ENCODE peak calls at places on chromosomes 4 and X, in six cellular contexts. One of them, this sample, is unnamed.

GRCh38 chr4:173448557-173448918 is 49.6 kb upstream of the SCRG1 start:
- DNase-seq in A549: no peak
- DNase-seq in K562: no peak
- DNase-seq in GM12878: no peak
- DNase-seq in HepG2: no peak
- DNase-seq in endothelial cell of umbilical vein: no peak
- DNase-seq in this sample: no peak

GRCh38 chrX:153602621-153603020 is 3.7 kb upstream of the CCNQ start:
- DNase-seq in K562: no peak
- DNase-seq in endothelial cell of umbilical vein: no peak
- DNase-seq in GM12878: no peak
- DNase-seq in HepG2: no peak
- DNase-seq in A549: no peak
- DNase-seq in this sample: no peak

GRCh38 chr4:146051724-146052396 is 113.2 kb upstream of the ZNF827 start:
- DNase-seq in A549: no peak
- DNase-seq in GM12878: no peak
- DNase-seq in endothelial cell of umbilical vein: no peak
- DNase-seq in K562: no peak
- DNase-seq in HepG2: no peak
- DNase-seq in this sample: no peak

GRCh38 chr4:4268753-4269152 is 20.7 kb upstream of the TMEM128 start:
- DNase-seq in endothelial cell of umbilical vein: no peak
- DNase-seq in K562: no peak
- DNase-seq in GM12878: no peak
- DNase-seq in HepG2: no peak
- DNase-seq in A549: no peak
- DNase-seq in this sample: no peak

GRCh38 chrX:11190745-11191510 is 79.8 kb downstream of the HCCS start:
- DNase-seq in HepG2: no peak
- DNase-seq in endothelial cell of umbilical vein: no peak
- DNase-seq in K562: no peak
- DNase-seq in GM12878: no peak
- DNase-seq in A549: no peak
- DNase-seq in this sample: no peak

GRCh38 chr4:99723555-99724450 is 66.2 kb upstream of the C4orf54 start:
- DNase-seq in GM12878: no peak
- DNase-seq in endothelial cell of umbilical vein: peak; percentile 4
- DNase-seq in HepG2: peak; percentile 58
- DNase-seq in A549: peak; percentile 68
- DNase-seq in K562: peak; percentile 17
- DNase-seq in this sample: peak; percentile 24

GRCh38 chr4:79597266-79597665 is 189.2 kb upstream of the GK2 start:
- DNase-seq in HepG2: no peak
- DNase-seq in GM12878: no peak
- DNase-seq in A549: no peak
- DNase-seq in K562: no peak
- DNase-seq in endothelial cell of umbilical vein: no peak
- DNase-seq in this sample: peak; percentile 16

GRCh38 chr4:45079616-45080015 is 353.3 kb upstream of the GNPDA2 start:
- DNase-seq in GM12878: no peak
- DNase-seq in A549: no peak
- DNase-seq in K562: no peak
- DNase-seq in endothelial cell of umbilical vein: no peak
- DNase-seq in HepG2: no peak
- DNase-seq in this sample: no peak

GRCh38 chrX:18884916-18885315 is 99.0 kb downstream of the PHKA2 start:
- DNase-seq in endothelial cell of umbilical vein: no peak
- DNase-seq in GM12878: no peak
- DNase-seq in A549: no peak
- DNase-seq in K562: no peak
- DNase-seq in HepG2: no peak
- DNase-seq in this sample: no peak

GRCh38 chr4:168200685-168201084 is 108.3 kb downstream of the ANXA10 start:
- DNase-seq in K562: no peak
- DNase-seq in endothelial cell of umbilical vein: peak; percentile 21
- DNase-seq in A549: peak; percentile 29
- DNase-seq in GM12878: no peak
- DNase-seq in HepG2: peak; percentile 7
- DNase-seq in this sample: no peak
- TF ChIP-seq MYC in K562: no peak
- TF ChIP-seq MYC in endothelial cell of umbilical vein: no peak
- TF ChIP-seq MYC in A549: no peak
- TF ChIP-seq MYC in GM12878: no peak
- TF ChIP-seq MYC in HepG2: no peak
- TF ChIP-seq MYC in this sample: no peak

DNA sequence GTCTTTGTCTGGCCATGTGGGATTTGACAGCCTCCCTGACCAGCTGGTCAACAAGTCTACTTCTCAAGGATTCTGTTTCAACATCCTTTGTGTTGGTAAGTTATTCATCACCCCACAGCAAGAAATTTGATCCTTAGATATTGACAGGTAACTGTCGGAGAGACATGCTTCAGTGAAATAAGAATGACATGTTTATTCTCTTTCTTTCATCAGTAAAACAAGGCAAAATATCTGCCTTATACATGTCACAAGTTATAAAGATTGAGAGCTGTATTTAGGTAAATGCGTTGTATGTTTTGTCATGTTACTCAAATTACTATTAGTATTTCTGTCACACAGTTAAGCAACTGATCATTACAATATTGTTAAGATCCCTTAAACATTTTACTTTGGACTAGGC is 46.9 kb downstream of the SEPTIN11 start:
- DNase-seq in K562: no peak
- DNase-seq in endothelial cell of umbilical vein: no peak
- DNase-seq in A549: no peak
- DNase-seq in GM12878: no peak
- DNase-seq in HepG2: no peak
- DNase-seq in this sample: no peak
- TF ChIP-seq MAX in K562: no peak
- TF ChIP-seq MAX in endothelial cell of umbilical vein: no peak
- TF ChIP-seq MAX in A549: no peak
- TF ChIP-seq MAX in GM12878: no peak
- TF ChIP-seq MAX in HepG2: no peak
- TF ChIP-seq MAX in this sample: no peak

GRCh38 chr4:106809083-106809482 is 227.0 kb downstream of the DKK2 start:
- DNase-seq in GM12878: no peak
- DNase-seq in K562: no peak
- DNase-seq in HepG2: peak; percentile 19
- DNase-seq in endothelial cell of umbilical vein: peak; percentile 66
- DNase-seq in A549: peak; percentile 20
- DNase-seq in this sample: peak; percentile 73
- TF ChIP-seq MYC in GM12878: no peak
- TF ChIP-seq MYC in K562: no peak
- TF ChIP-seq MYC in HepG2: no peak
- TF ChIP-seq MYC in endothelial cell of umbilical vein: no peak
- TF ChIP-seq MYC in A549: no peak
- TF ChIP-seq MYC in this sample: no peak

GRCh38 chr4:61921890-61922289 is 721.8 kb downstream of the ADGRL3 start:
- DNase-seq in endothelial cell of umbilical vein: no peak
- DNase-seq in A549: no peak
- DNase-seq in GM12878: no peak
- DNase-seq in HepG2: peak; percentile 3
- DNase-seq in K562: no peak
- DNase-seq in this sample: no peak
- TF ChIP-seq MAX in endothelial cell of umbilical vein: no peak
- TF ChIP-seq MAX in A549: no peak
- TF ChIP-seq MAX in GM12878: no peak
- TF ChIP-seq MAX in HepG2: no peak
- TF ChIP-seq MAX in K562: no peak
- TF ChIP-seq MAX in this sample: no peak

DNA sequence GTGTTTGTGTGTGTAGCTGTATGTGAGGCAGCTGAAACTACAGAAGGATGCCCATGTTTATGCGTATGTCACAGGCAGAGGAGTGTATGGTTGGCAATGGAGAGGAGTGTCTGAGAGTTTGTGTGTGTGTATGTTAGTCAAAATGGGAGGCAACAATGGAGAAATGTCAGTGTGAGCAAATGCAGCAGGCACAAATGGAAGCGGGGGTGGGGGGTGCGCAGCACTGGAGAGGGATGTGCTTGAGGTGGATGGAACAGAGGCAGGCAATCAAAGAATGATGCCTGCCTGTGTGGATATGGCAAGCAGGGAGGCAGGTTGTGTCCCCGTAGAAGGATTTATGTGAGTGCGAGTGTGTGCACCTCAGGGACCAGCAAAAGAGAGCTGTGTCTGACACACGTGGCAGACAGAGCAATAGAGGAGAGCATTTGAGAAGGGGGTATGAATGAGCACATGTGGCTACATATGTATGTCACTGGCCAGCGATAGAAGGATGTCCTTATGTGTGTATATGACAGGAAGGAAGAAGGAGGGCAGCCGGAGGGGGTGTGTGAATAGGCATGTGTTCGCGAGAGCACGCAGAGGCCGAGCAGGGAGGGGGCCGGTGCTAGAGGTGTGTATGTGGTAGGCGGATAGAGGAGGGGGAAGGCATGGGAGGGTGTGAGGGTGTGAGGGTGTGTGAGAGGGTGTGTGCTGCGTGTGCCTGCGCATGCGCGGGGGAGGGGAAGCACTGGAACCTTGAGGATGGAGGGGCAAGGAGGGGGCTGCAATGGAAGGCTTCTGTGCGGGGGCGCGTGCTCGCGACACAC is 1.1 kb downstream of the PJA1 start:
- DNase-seq in endothelial cell of umbilical vein: peak; percentile 13
- DNase-seq in K562: peak; percentile 56
- DNase-seq in HepG2: no peak
- DNase-seq in A549: no peak
- DNase-seq in GM12878: no peak
- DNase-seq in this sample: no peak
- TF ChIP-seq MYC in endothelial cell of umbilical vein: no peak
- TF ChIP-seq MYC in K562: no peak
- TF ChIP-seq MYC in HepG2: no peak
- TF ChIP-seq MYC in A549: no peak
- TF ChIP-seq MYC in GM12878: no peak
- TF ChIP-seq MYC in this sample: no peak

GRCh38 chr4:37510626-37511025 is 175.6 kb downstream of the RELL1 start:
- DNase-seq in K562: no peak
- DNase-seq in A549: no peak
- DNase-seq in endothelial cell of umbilical vein: no peak
- DNase-seq in HepG2: no peak
- DNase-seq in GM12878: no peak
- DNase-seq in this sample: no peak

GRCh38 chr4:37517326-37517725 is 168.8 kb downstream of the RELL1 start:
- DNase-seq in HepG2: no peak
- DNase-seq in K562: no peak
- DNase-seq in A549: no peak
- DNase-seq in GM12878: no peak
- DNase-seq in endothelial cell of umbilical vein: no peak
- DNase-seq in this sample: no peak

GRCh38 chr4:37516057-37516775 is 170.0 kb downstream of the RELL1 start:
- DNase-seq in HepG2: no peak
- DNase-seq in GM12878: no peak
- DNase-seq in A549: no peak
- DNase-seq in K562: no peak
- DNase-seq in endothelial cell of umbilical vein: no peak
- DNase-seq in this sample: no peak
- TF ChIP-seq MAX in HepG2: no peak
- TF ChIP-seq MAX in GM12878: no peak
- TF ChIP-seq MAX in A549: no peak
- TF ChIP-seq MAX in K562: no peak
- TF ChIP-seq MAX in endothelial cell of umbilical vein: no peak
- TF ChIP-seq MAX in this sample: no peak